ENCODE peak calls at places on chromosomes 3 and 15, in six cellular contexts. M is HEK293T, Y is germinal center, F is CMK, O is mucosa of descending colon, Z is EH. K is an unnamed sample.
A peak's percentile ranks its signal among the peaks of the same experiment; 100 is the strongest.

GRCh38 chr3:15636028-15636709 is 34.6 kb downstream of the BTD start:
- DNase-seq in M (no peak), Y (peak; percentile 32), F (no peak), O (no peak), Z (peak; percentile 97), K (peak; percentile 94)

GRCh38 chr15:100705841-100706240 is 103.5 kb downstream of the ASB7 start:
- DNase-seq in M (no peak), Y (no peak), F (no peak), O (no peak), Z (no peak), K (no peak)

GRCh38 chr3:5013021-5013906 is 34.0 kb downstream of the BHLHE40 start:
- DNase-seq in M (no peak), Y (no peak), F (no peak), O (no peak), Z (peak; percentile 49), K (peak; percentile 79)

GRCh38 chr3:33722186-33722585 is 4.1 kb upstream of the CLASP2 start:
- DNase-seq in M (no peak), Y (no peak), F (no peak), O (no peak), Z (no peak), K (peak; percentile 24)

GRCh38 chr3:13141991-13142412 is 68.8 kb upstream of the IQSEC1 start:
- DNase-seq in M (peak; percentile 46), Y (no peak), F (no peak), O (peak; percentile 24), Z (peak; percentile 62), K (peak; percentile 32)

GRCh38 chr15:90871097-90871715 is 2.8 kb downstream of the FURIN start:
- DNase-seq in M (peak; percentile 54), Y (no peak), F (no peak), O (peak; percentile 39), Z (peak; percentile 46), K (peak; percentile 52)

GRCh38 chr15:34119291-34119690 is 17.4 kb downstream of the PGBD4 start:
- DNase-seq in M (no peak), Y (no peak), F (no peak), O (no peak), Z (peak; percentile 71), K (peak; percentile 23)

GRCh38 chr3:120487079-120487693 is 36.4 kb upstream of the FSTL1 start:
- DNase-seq in M (no peak), Y (no peak), F (no peak), O (no peak), Z (peak; percentile 80), K (peak; percentile 61)

GRCh38 chr15:89221543-89221942 is at the start of gene RLBP1:
- DNase-seq in M (no peak), Y (no peak), F (no peak), O (no peak), Z (no peak), K (peak; percentile 5)

GRCh38 chr15:28128036-28128435 is 28.9 kb upstream of the OCA2 start:
- DNase-seq in M (no peak), Y (no peak), F (no peak), O (peak; percentile 23), Z (no peak), K (no peak)

GRCh38 chr15:94670436-94671034 is 439.2 kb downstream of the MCTP2 start:
- DNase-seq in M (peak; percentile 36), Y (peak; percentile 20), F (no peak), O (peak; percentile 10), Z (peak; percentile 44), K (peak; percentile 32)

GRCh38 chr3:79423417-79423816 is 344.4 kb downstream of the ROBO1 start:
- DNase-seq in M (no peak), Y (no peak), F (no peak), O (no peak), Z (no peak), K (no peak)

GRCh38 chr15:66085128-66085527 is 168.4 kb downstream of the MEGF11 start:
- DNase-seq in M (no peak), Y (no peak), F (no peak), O (peak; percentile 14), Z (no peak), K (no peak)

K was measured in M059J.